ENCODE peak calls at places on chromosomes 2 and 18, in six cellular contexts. O is bronchial epithelial cell, S is A549, X is NB4, L is fibroblast of lung, N is PC-9. R is an unnamed sample.

GRCh38 chr2:20126040-20126439 is 74.6 kb upstream of the LAPTM4A start:
- DNase-seq in N (no peak), O (no peak), L (no peak), S (no peak), X (no peak), R (no peak)

GRCh38 chr18:21163647-21164625 is 52.3 kb upstream of the ROCK1 start:
- DNase-seq in X (peak), N (no peak), O (peak), L (peak), S (no peak), R (peak)

GRCh38 chr2:181849601-181850000 is 41.9 kb upstream of the ITPRID2 start:
- DNase-seq in S (no peak), L (no peak), N (no peak), O (no peak), X (no peak), R (no peak)

GRCh38 chr18:56162871-56163270 is 475.5 kb downstream of the TXNL1 start:
- DNase-seq in N (no peak), L (no peak), S (no peak), X (no peak), O (no peak), R (no peak)

GRCh38 chr2:128348505-128349065 is 29.9 kb upstream of the HS6ST1 start:
- DNase-seq in L (no peak), S (no peak), O (no peak), N (no peak), X (peak), R (no peak)

GRCh38 chr2:234795272-234795920 is 156.4 kb upstream of the SH3BP4 start:
- DNase-seq in L (peak), O (no peak), X (no peak), N (no peak), S (no peak), R (peak)

GRCh38 chr18:54607213-54607934 is 16.3 kb downstream of the DYNAP start:
- DNase-seq in S (no peak), X (peak), N (peak), O (peak), L (no peak), R (peak)

GRCh38 chr2:72923833-72924352 is 6.6 kb downstream of the EMX1 start:
- DNase-seq in N (no peak), S (no peak), O (no peak), L (no peak), X (no peak), R (no peak)

GRCh38 chr2:128410035-128410757 is 91.5 kb upstream of the HS6ST1 start:
- DNase-seq in S (no peak), O (no peak), X (peak), L (no peak), N (no peak), R (no peak)

GRCh38 chr2:189854152-189854551 is 69.9 kb downstream of the PMS1 start:
- DNase-seq in L (no peak), O (no peak), S (no peak), N (no peak), X (no peak), R (no peak)

GRCh38 chr18:23169683-23170082 is 34.4 kb downstream of the CABLES1 start:
- DNase-seq in N (no peak), X (no peak), O (no peak), S (no peak), L (no peak), R (no peak)

GRCh38 chr2:156999657-157000056 is 257.8 kb upstream of the GALNT5 start:
- DNase-seq in X (no peak), N (no peak), S (no peak), O (peak), L (no peak), R (no peak)

GRCh38 chr2:42931147-42931817 is 138.9 kb upstream of the HAAO start:
- DNase-seq in O (no peak), L (no peak), S (no peak), N (no peak), X (peak), R (no peak)

GRCh38 chr2:28247747-28248146 is 144.9 kb upstream of the FOSL2 start:
- DNase-seq in N (no peak), S (no peak), L (no peak), X (no peak), O (no peak), R (no peak)

GRCh38 chr2:55943466-55943865 is 19.9 kb upstream of the EFEMP1 start:
- DNase-seq in S (no peak), O (peak), X (no peak), N (no peak), L (no peak), R (no peak)

GRCh38 chr2:66430906-66431619 is 3.9 kb upstream of the MEIS1 start:
- DNase-seq in L (no peak), X (no peak), S (no peak), O (no peak), N (no peak), R (no peak)

GRCh38 chr18:13453714-13454113 is 235.2 kb downstream of the LDLRAD4 start:
- DNase-seq in S (no peak), X (no peak), L (no peak), O (no peak), N (no peak), R (no peak)

GRCh38 chr18:58942486-58942885 is 77.8 kb downstream of the ZNF532 start:
- DNase-seq in X (no peak), O (no peak), S (no peak), N (no peak), L (no peak), R (peak)

GRCh38 chr2:120509991-120510735 is 164.2 kb downstream of the INHBB start:
- DNase-seq in X (no peak), S (no peak), L (no peak), N (no peak), O (no peak), R (no peak)

GRCh38 chr2:184530239-184530638 is 68.1 kb upstream of the ZNF804A start:
- DNase-seq in N (no peak), L (no peak), X (no peak), O (no peak), S (no peak), R (no peak)

GRCh38 chr2:238160206-238161129 is 1.7 kb downstream of the ERFE start:
- DNase-seq in S (no peak), N (no peak), O (no peak), X (peak), L (peak), R (peak)

GRCh38 chr2:238158018-238158806 is 558 bp upstream of the ERFE start:
- DNase-seq in N (no peak), L (no peak), X (no peak), S (no peak), O (no peak), R (no peak)

GRCh38 chr2:238159676-238160205 is 971 bp downstream of the ERFE start:
- DNase-seq in L (no peak), O (no peak), X (no peak), N (no peak), S (no peak), R (no peak)

GRCh38 chr2:238157506-238158017 is 1.2 kb upstream of the ERFE start:
- DNase-seq in X (no peak), N (no peak), S (no peak), O (no peak), L (no peak), R (no peak)

DNA sequence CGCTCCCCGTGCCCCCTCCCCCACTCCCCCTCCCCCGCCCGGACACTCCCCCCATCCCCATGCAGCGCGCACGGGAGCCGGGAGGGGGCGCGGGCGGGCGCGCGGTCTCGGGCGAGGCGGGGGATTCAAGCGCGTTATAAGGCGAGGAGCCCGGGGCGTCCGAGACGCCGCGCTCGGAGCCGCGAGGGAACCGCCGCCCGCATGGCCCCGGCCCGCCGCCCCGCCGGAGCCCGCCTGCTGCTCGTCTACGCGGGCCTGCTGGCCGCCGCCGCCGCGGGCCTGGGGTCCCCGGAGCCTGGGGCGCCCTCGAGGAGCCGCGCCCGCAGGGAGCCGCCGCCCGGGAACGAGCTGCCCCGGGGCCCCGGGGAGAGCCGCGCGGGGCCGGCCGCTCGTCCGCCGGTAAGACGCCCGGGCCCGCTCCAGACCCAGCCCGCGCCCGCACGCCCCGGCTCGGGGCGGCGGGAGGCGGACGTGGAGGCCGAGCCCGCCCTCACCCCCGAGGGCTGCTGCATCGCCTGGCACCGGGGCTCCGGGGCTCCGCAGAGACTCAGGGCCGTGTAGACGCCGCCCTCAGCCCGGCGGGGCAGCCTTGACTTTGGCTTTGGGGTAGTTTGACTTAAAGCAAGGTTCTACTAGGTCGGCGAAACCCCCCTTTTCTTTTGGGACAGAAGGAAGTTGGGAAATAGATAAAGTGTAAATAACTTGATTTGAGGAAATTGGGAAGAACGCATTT is at the start of gene ERFE:
- DNase-seq in S (peak), X (peak), O (no peak), N (peak), L (peak), R (peak)
- H3K4me3 ChIP-seq in S (peak), X (peak), O (peak), N (peak), L (peak), R (peak)

GRCh38 chr2:213018340-213018901 is 133.0 kb downstream of the IKZF2 start:
- DNase-seq in S (no peak), X (no peak), L (no peak), N (no peak), O (no peak), R (no peak)
- TF ChIP-seq CTCF in S (no peak), X (no peak), L (no peak), N (no peak), O (no peak), R (no peak)

GRCh38 chr2:174595415-174595814 is 2.2 kb downstream of the WIPF1 start:
- DNase-seq in O (no peak), N (no peak), S (no peak), X (peak), L (no peak), R (no peak)
- H3K4me3 ChIP-seq in O (no peak), N (no peak), S (no peak), X (peak), L (no peak), R (no peak)

DNA sequence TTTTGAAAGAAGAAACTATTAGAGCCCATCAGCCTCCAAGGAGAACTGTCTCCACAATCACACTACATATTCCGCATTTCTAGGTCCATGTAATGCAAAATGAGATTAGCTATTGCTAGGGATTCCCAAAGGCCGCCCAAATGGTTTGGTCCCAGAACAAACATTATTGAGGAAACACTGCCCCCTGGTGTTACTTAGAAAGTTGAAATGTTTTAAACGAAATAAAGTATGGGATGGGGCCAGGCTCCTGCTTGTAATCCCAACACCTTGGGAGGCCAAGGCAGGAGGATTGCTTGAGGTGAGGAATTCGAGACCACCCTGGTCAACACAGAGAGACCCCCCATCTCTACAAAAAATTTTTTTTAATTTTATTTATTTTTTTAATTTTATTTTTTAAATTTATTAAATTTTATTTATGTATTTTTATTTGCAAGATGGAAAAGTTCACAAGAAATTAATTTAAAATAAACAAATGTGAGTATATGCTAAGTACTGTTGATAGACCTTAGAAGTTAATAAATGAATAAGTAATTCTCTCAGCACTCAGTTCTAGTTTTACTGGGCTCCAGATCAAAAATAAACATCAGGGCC is 5.5 kb downstream of the NHEJ1 start:
- DNase-seq in O (peak), L (peak), N (peak), X (peak), S (peak), R (peak)
- TF ChIP-seq CTCF in O (peak), L (peak), N (peak), X (peak), S (peak), R (peak)

GRCh38 chr2:148613231-148614023 is 31.1 kb upstream of the EPC2 start:
- DNase-seq in N (no peak), O (no peak), L (no peak), S (no peak), X (no peak), R (no peak)
- H3K4me3 ChIP-seq in N (peak), O (no peak), L (no peak), S (no peak), X (no peak), R (no peak)

GRCh38 chr2:60453301-60453700 is 100.2 kb downstream of the BCL11A start:
- DNase-seq in O (no peak), N (no peak), S (no peak), X (no peak), L (no peak), R (no peak)

GRCh38 chr2:60460577-60461420 is 92.7 kb downstream of the BCL11A start:
- DNase-seq in N (no peak), L (no peak), X (no peak), S (no peak), O (no peak), R (no peak)

GRCh38 chr2:60459896-60460295 is 93.6 kb downstream of the BCL11A start:
- DNase-seq in S (no peak), L (no peak), O (no peak), X (peak), N (no peak), R (no peak)

GRCh38 chr2:60453896-60454295 is 99.6 kb downstream of the BCL11A start:
- DNase-seq in N (no peak), S (no peak), X (no peak), L (no peak), O (no peak), R (no peak)

GRCh38 chr2:60456115-60456770 is 97.2 kb downstream of the BCL11A start:
- DNase-seq in N (no peak), L (no peak), S (no peak), O (no peak), X (no peak), R (no peak)
- TF ChIP-seq CTCF in N (no peak), L (no peak), S (no peak), O (peak), X (no peak), R (no peak)

GRCh38 chr2:85902496-85902895 is 13.7 kb upstream of the ST3GAL5 start:
- DNase-seq in L (no peak), X (no peak), S (no peak), N (no peak), O (peak), R (peak)
- H3K4me3 ChIP-seq in L (no peak), X (no peak), S (no peak), N (no peak), O (no peak), R (no peak)